ENCODE peak calls at places on chromosome 1, in nine cellular contexts. S is anterior cingulate cortex; H is MV-4-11; Q is foreskin fibroblast; V is naive thymus-derived CD4-positive, alpha-beta T cell; G is stimulated activated effector memory CD8-positive, alpha-beta T cell treated with anti-CD3 and anti-CD28 coated beads, Interleukin-12 subunit alpha, Interleukin-12 subunit beta, amount 100 ng/mL, for 72 hours; E is AML-193; C is T-helper 17 cell; D is T-helper 9 cell. O is an unnamed sample.

GRCh38 chr1:10676987-10677386 is 119.5 kb downstream of the CASZ1 start:
- DNase-seq in G (no peak), S (no peak), C (no peak), V (no peak), E (no peak), Q (no peak), H (no peak), D (no peak), O (no peak)

GRCh38 chr1:41358152-41358937 is 2.9 kb upstream of the FOXO6 start:
- DNase-seq in C (no peak), V (no peak), S (no peak), H (no peak), G (no peak), E (no peak), D (no peak), Q (no peak), O (no peak)

GRCh38 chr1:240234477-240235225 is 143.0 kb downstream of the FMN2 start:
- DNase-seq in S (no peak), G (no peak), D (no peak), E (no peak), H (no peak), V (no peak), Q (peak; percentile 85), C (no peak), O (no peak)

GRCh38 chr1:225973158-225973557 is 26.0 kb downstream of the SDE2 start:
- DNase-seq in S (no peak), G (no peak), E (no peak), Q (no peak), V (no peak), H (no peak), D (no peak), C (no peak), O (no peak)

GRCh38 chr1:154497026-154497806 is 4.8 kb upstream of the TDRD10 start:
- DNase-seq in H (peak; percentile 26), D (no peak), Q (no peak), V (peak; percentile 19), C (no peak), G (no peak), E (no peak), S (no peak), O (peak; percentile 67)

GRCh38 chr1:84698151-84698651 is 7.9 kb upstream of the SSX2IP start:
- DNase-seq in Q (peak; percentile 82), V (no peak), E (no peak), S (no peak), C (no peak), H (no peak), D (no peak), G (no peak), O (no peak)

GRCh38 chr1:8899046-8899445 is 20.6 kb upstream of the ENO1 start:
- DNase-seq in E (no peak), V (no peak), C (no peak), S (no peak), D (no peak), H (no peak), Q (no peak), G (no peak), O (no peak)

GRCh38 chr1:160768295-160768657 is 27.7 kb upstream of the LY9 start:
- DNase-seq in D (peak; percentile 73), C (peak; percentile 75), V (peak; percentile 83), G (peak; percentile 74), E (peak; percentile 75), S (no peak), H (peak; percentile 62), Q (no peak), O (no peak)

GRCh38 chr1:243890576-243890975 is 40.5 kb upstream of the AKT3 start:
- DNase-seq in S (no peak), C (no peak), G (no peak), V (no peak), Q (peak; percentile 86), E (no peak), D (no peak), H (no peak), O (no peak)

GRCh38 chr1:225378880-225379279 is 49.0 kb downstream of the LBR start:
- DNase-seq in C (no peak), S (no peak), V (no peak), E (no peak), G (no peak), Q (peak; percentile 37), D (no peak), H (no peak), O (peak; percentile 23)

GRCh38 chr1:145961425-145962156 is 2.8 kb downstream of the ANKRD34A start:
- DNase-seq in S (peak; percentile 60), G (peak; percentile 40), Q (peak; percentile 48), H (no peak), C (no peak), V (peak; percentile 51), E (no peak), D (peak; percentile 28), O (peak; percentile 51)

GRCh38 chr1:109640285-109640865 is 15.5 kb upstream of the GSTM4 start:
- DNase-seq in G (peak; percentile 95), H (peak; percentile 59), Q (no peak), V (peak; percentile 81), S (peak; percentile 75), C (peak; percentile 93), D (peak; percentile 93), E (peak; percentile 64), O (peak; percentile 57)

GRCh38 chr1:76950306-76950705 is 83.0 kb downstream of the ST6GALNAC5 start:
- DNase-seq in G (no peak), H (no peak), V (no peak), D (no peak), S (no peak), C (no peak), E (no peak), Q (no peak), O (no peak)

O was measured in HuH-7.5.